ENCODE peak calls at places on chromosomes 16 and 17, in seven cellular contexts. F is HCT116, K is SK-N-SH, B is H1, U is GM12878, X is HepG2, D is K562. T is an unnamed sample.

GRCh38 chr17:81707725-81708646 is 4.1 kb upstream of the SLC25A10 start:
- DNase-seq in K (no peak), X (no peak), U (no peak), D (no peak), B (no peak), F (no peak), T (no peak)

GRCh38 chr16:88352261-88353200 is 30.2 kb upstream of the ZNF469 start:
- DNase-seq in X (no peak), B (no peak), U (no peak), F (no peak), D (no peak), K (peak), T (peak)

GRCh38 chr17:5413682-5414081 is 5.8 kb downstream of the NUP88 start:
- DNase-seq in B (no peak), X (no peak), K (no peak), F (peak), U (no peak), D (no peak), T (no peak)

GRCh38 chr17:1072551-1072961 is 75.6 kb downstream of the TIMM22 start:
- DNase-seq in F (no peak), K (no peak), X (no peak), B (no peak), D (no peak), U (no peak), T (no peak)

GRCh38 chr17:80457236-80457856 is 19.1 kb downstream of the NPTX1 start:
- DNase-seq in X (no peak), U (no peak), K (no peak), B (no peak), F (no peak), D (peak), T (no peak)

GRCh38 chr16:75550211-75550662 is 5.8 kb downstream of the TMEM231 start:
- DNase-seq in X (peak), D (no peak), F (no peak), U (peak), B (peak), K (no peak), T (peak)

GRCh38 chr17:19724501-19725420 is 8.4 kb upstream of the SLC47A2 start:
- DNase-seq in K (no peak), F (no peak), D (no peak), B (no peak), X (no peak), U (no peak), T (peak)

GRCh38 chr17:45747907-45748306 is 36.2 kb upstream of the CRHR1 start:
- DNase-seq in X (no peak), D (no peak), F (no peak), B (no peak), K (no peak), U (no peak), T (no peak)

GRCh38 chr17:70168979-70169706 is at the start of gene KCNJ2:
- DNase-seq in B (peak), D (peak), U (no peak), F (no peak), K (peak), X (peak), T (no peak)

GRCh38 chr17:75454193-75454592 is 2.2 kb upstream of the TMEM94 start:
- DNase-seq in B (no peak), U (peak), K (no peak), D (no peak), X (no peak), F (no peak), T (no peak)

GRCh38 chr17:78442648-78443128 is 64.2 kb downstream of the PGS1 start:
- DNase-seq in B (no peak), D (no peak), U (no peak), F (no peak), K (no peak), X (no peak), T (no peak)

GRCh38 chr17:57918017-57918895 is 37.0 kb downstream of the CUEDC1 start:
- DNase-seq in B (no peak), F (no peak), D (peak), U (no peak), K (no peak), X (no peak), T (peak)

GRCh38 chr16:47504599-47504998 is 43.5 kb downstream of the PHKB start:
- DNase-seq in B (no peak), F (no peak), K (no peak), U (no peak), D (no peak), X (no peak), T (no peak)

GRCh38 chr16:68490829-68491575 is 42.7 kb upstream of the SMPD3 start:
- DNase-seq in F (peak), U (no peak), X (no peak), B (no peak), D (no peak), K (no peak), T (no peak)

GRCh38 chr16:86737083-86737482 is 158.7 kb downstream of the FOXL1 start:
- DNase-seq in U (no peak), B (no peak), F (no peak), X (no peak), K (no peak), D (no peak), T (no peak)

GRCh38 chr17:42190491-42191180 is 3.7 kb downstream of the GHDC start:
- DNase-seq in X (no peak), K (peak), F (no peak), B (no peak), D (no peak), U (no peak), T (no peak)

GRCh38 chr17:50044483-50044882 is 11.4 kb upstream of the ITGA3 start:
- DNase-seq in D (no peak), K (no peak), U (no peak), X (no peak), B (no peak), F (no peak), T (no peak)

GRCh38 chr17:58091024-58091567 is 7.9 kb downstream of the DYNLL2 start:
- DNase-seq in B (no peak), D (no peak), F (no peak), K (no peak), U (no peak), X (no peak), T (no peak)

GRCh38 chr17:48814504-48814903 is 2.5 kb downstream of the TTLL6 start:
- DNase-seq in X (peak), B (no peak), K (peak), D (peak), F (peak), U (no peak), T (peak)

GRCh38 chr17:1125775-1126120 is 54.0 kb downstream of the ABR start:
- DNase-seq in B (no peak), F (no peak), U (no peak), X (no peak), K (no peak), D (no peak), T (no peak)

GRCh38 chr16:66289986-66290385 is 76.5 kb upstream of the CDH5 start:
- DNase-seq in X (no peak), F (no peak), B (no peak), U (no peak), K (no peak), D (no peak), T (no peak)

GRCh38 chr17:606501-607243 is 108.0 kb downstream of the VPS53 start:
- DNase-seq in U (no peak), F (no peak), K (no peak), D (no peak), X (no peak), B (no peak), T (no peak)

GRCh38 chr16:27314161-27314723 is 468 bp downstream of the IL4R start:
- DNase-seq in B (no peak), U (no peak), D (peak), K (peak), F (peak), X (peak), T (peak)

GRCh38 chr17:81842725-81843504 is 8.1 kb upstream of the PPP1R27 start:
- DNase-seq in X (no peak), F (no peak), K (no peak), B (no peak), D (no peak), U (no peak), T (no peak)

GRCh38 chr17:29010129-29010528 is 4.3 kb upstream of the SEZ6 start:
- DNase-seq in D (no peak), K (no peak), U (no peak), F (no peak), B (no peak), X (no peak), T (no peak)

GRCh38 chr17:62671553-62671952 is 44.1 kb downstream of the MRC2 start:
- DNase-seq in X (peak), F (no peak), B (no peak), U (no peak), K (peak), D (peak), T (peak)

GRCh38 chr16:10126686-10127085 is 55.5 kb downstream of the GRIN2A start:
- DNase-seq in D (no peak), F (no peak), U (no peak), X (no peak), K (no peak), B (no peak), T (no peak)

DNA sequence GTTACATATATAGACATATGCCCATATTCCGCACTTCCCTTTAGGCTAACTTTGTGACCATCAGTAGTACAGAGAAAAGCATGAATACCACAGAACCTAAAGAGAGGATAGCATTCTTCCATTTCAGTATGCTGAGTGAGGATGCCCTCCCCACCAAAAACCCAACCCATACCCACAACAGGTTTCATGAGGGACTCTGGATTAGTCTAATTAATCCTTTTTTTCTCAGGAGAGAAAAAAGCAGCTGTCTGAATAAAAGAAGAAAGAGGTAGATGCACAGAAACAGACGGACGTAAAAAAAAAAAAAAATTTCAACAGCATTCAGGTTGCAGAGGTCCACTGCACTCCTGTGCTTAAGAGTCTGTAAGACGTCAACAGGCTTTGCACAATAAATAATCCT is 6.7 kb downstream of the MMD start:
- DNase-seq in B (no peak), K (no peak), X (no peak), D (no peak), F (no peak), U (no peak), T (no peak)
- TF ChIP-seq JUND in B (no peak), K (no peak), X (no peak), D (no peak), F (no peak), U (no peak), T (no peak)

DNA sequence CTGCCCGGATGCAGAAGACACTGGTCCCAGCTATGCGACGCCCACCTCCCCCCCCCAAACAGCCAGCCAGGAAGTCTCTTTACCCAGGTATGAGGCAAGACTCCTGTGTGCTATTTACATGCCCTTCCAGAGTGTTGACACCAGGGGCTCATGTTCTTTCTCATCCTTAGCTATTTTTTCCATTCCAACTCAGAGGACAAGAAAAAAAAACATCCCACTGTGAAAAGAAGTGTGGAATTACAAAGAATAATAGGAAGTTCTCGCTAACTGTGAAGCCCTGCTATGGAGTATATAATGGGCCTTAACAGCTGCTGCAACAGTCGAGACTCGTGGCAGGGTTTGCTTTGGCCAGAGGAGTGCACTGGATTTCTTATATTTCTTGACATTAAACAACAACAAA is 584.9 kb downstream of the CDH13 start:
- DNase-seq in X (no peak), U (no peak), K (no peak), F (no peak), D (no peak), B (no peak), T (no peak)
- TF ChIP-seq JUND in X (no peak), U (no peak), K (no peak), F (no peak), D (no peak), B (no peak), T (no peak)

DNA sequence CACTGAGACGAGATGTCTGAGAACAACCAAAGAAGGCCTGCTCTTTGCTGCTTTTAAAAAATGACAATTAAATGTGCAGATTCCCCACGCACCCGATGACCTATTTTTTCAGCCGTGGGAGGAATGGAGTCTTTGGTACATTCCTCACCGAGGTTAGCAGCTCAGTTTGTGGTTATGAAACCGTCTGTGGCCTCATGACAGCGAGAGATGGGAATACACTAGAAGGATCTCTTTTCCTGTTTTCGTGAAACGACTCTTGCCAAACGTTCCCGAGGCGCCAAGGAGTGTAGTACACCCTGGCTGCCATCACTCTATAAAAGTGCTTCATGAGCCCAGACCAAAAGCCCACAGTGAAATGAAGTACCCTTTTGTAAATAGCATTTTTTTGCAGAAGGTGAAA is 87.8 kb downstream of the CRISPLD2 start:
- DNase-seq in U (no peak), F (no peak), B (no peak), X (no peak), D (no peak), K (no peak), T (no peak)
- TF ChIP-seq JUND in U (no peak), F (no peak), B (no peak), X (no peak), D (no peak), K (no peak), T (no peak)

GRCh38 chr17:8125196-8125946 is 1.5 kb upstream of the HES7 start:
- DNase-seq in K (peak), D (peak), X (peak), F (peak), B (no peak), U (peak), T (no peak)
- TF ChIP-seq JUND in K (no peak), D (no peak), X (no peak), F (no peak), B (no peak), U (no peak), T (no peak)

GRCh38 chr17:17403899-17404576 is 72.8 kb upstream of the MED9 start:
- DNase-seq in B (no peak), F (no peak), U (no peak), K (peak), D (no peak), X (no peak), T (no peak)
- TF ChIP-seq JUND in B (no peak), F (no peak), U (no peak), K (no peak), D (no peak), X (no peak), T (no peak)

T was measured in T47D.